ENCODE peak calls at places on chromosome 3, in seven cellular contexts. I, B, S, L, F, W and D are unnamed samples.

GRCh38 chr3:145017959-145018358 is 1046.3 kb downstream of the DIPK2A start:
- DNase-seq in I (no peak), B (no peak), S (no peak), L (peak; percentile 21), F (no peak), W (no peak), D (no peak)

GRCh38 chr3:136733317-136733833 is 18.8 kb downstream of the STAG1 start:
- DNase-seq in I (no peak), B (no peak), S (no peak), L (peak; percentile 26), F (no peak), W (no peak), D (peak; percentile 53)

GRCh38 chr3:184765730-184766074 is 46.3 kb upstream of the VPS8 start:
- DNase-seq in I (no peak), B (peak; percentile 51), S (no peak), L (no peak), F (no peak), W (no peak), D (no peak)

GRCh38 chr3:40992023-40992422 is 207.3 kb upstream of the CTNNB1 start:
- DNase-seq in I (no peak), B (no peak), S (no peak), L (no peak), F (no peak), W (no peak), D (no peak)

GRCh38 chr3:41044526-41044925 is 154.8 kb upstream of the CTNNB1 start:
- DNase-seq in I (no peak), B (no peak), S (no peak), L (no peak), F (no peak), W (peak; percentile 23), D (no peak)

GRCh38 chr3:67522081-67522480 is 132.3 kb downstream of the SUCLG2 start:
- DNase-seq in I (no peak), B (no peak), S (no peak), L (no peak), F (no peak), W (no peak), D (no peak)

GRCh38 chr3:197014942-197015575 is 14.6 kb downstream of the MELTF start:
- DNase-seq in I (no peak), B (no peak), S (no peak), L (no peak), F (peak; percentile 42), W (no peak), D (no peak)

GRCh38 chr3:134810052-134810435 is 15.0 kb downstream of the EPHB1 start:
- DNase-seq in I (no peak), B (no peak), S (no peak), L (no peak), F (no peak), W (no peak), D (no peak)

GRCh38 chr3:197302696-197303341 is 4.4 kb upstream of the DLG1 start:
- DNase-seq in I (no peak), B (peak; percentile 31), S (no peak), L (peak; percentile 56), F (no peak), W (no peak), D (peak; percentile 14)

GRCh38 chr3:52777127-52777958 is at the start of gene ITIH1:
- DNase-seq in I (no peak), B (no peak), S (no peak), L (no peak), F (no peak), W (no peak), D (no peak)

GRCh38 chr3:124467980-124468902 is 262.0 kb upstream of the UMPS start:
- DNase-seq in I (no peak), B (peak; percentile 85), S (peak; percentile 67), L (peak; percentile 49), F (peak; percentile 65), W (peak; percentile 74), D (peak; percentile 50)

GRCh38 chr3:88301273-88302002 is 151.7 kb downstream of the C3orf38 start:
- DNase-seq in I (no peak), B (no peak), S (no peak), L (no peak), F (no peak), W (no peak), D (no peak)

GRCh38 chr3:123576119-123576518 is 8.7 kb downstream of the HACD2 start:
- DNase-seq in I (no peak), B (peak; percentile 58), S (no peak), L (peak; percentile 20), F (no peak), W (no peak), D (peak; percentile 28)

GRCh38 chr3:28623106-28623505 is 274.5 kb upstream of the AZI2 start:
- DNase-seq in I (no peak), B (no peak), S (no peak), L (no peak), F (no peak), W (no peak), D (no peak)

GRCh38 chr3:126551066-126551838 is 7.5 kb downstream of the C3orf22 start:
- DNase-seq in I (no peak), B (peak; percentile 59), S (peak; percentile 1), L (no peak), F (peak; percentile 46), W (no peak), D (no peak)

GRCh38 chr3:66441124-66441523 is 59.7 kb downstream of the LRIG1 start:
- DNase-seq in I (peak; percentile 39), B (peak; percentile 67), S (no peak), L (peak; percentile 28), F (no peak), W (no peak), D (no peak)

GRCh38 chr3:55013145-55013544 is 85.3 kb upstream of the LRTM1 start:
- DNase-seq in I (no peak), B (peak; percentile 34), S (no peak), L (peak; percentile 53), F (no peak), W (no peak), D (no peak)

GRCh38 chr3:197083486-197083885 is 53.9 kb upstream of the MELTF start:
- DNase-seq in I (no peak), B (peak; percentile 71), S (no peak), L (peak; percentile 73), F (no peak), W (no peak), D (no peak)

GRCh38 chr3:108300103-108300849 is 3.9 kb downstream of the HHLA2 start:
- DNase-seq in I (no peak), B (no peak), S (no peak), L (no peak), F (no peak), W (no peak), D (no peak)

GRCh38 chr3:58994746-58995330 is 55.0 kb downstream of the CFAP20DC start:
- DNase-seq in I (peak; percentile 27), B (peak; percentile 69), S (peak; percentile 48), L (peak; percentile 82), F (no peak), W (peak; percentile 17), D (peak; percentile 75)

GRCh38 chr3:35141406-35141805 is 497.9 kb upstream of the ARPP21 start:
- DNase-seq in I (no peak), B (no peak), S (no peak), L (no peak), F (no peak), W (no peak), D (no peak)

GRCh38 chr3:148329481-148330220 is 368.1 kb upstream of the AGTR1 start:
- DNase-seq in I (no peak), B (peak; percentile 10), S (no peak), L (no peak), F (no peak), W (no peak), D (no peak)

GRCh38 chr3:18649666-18650363 is 224.7 kb upstream of the SATB1 start:
- DNase-seq in I (no peak), B (no peak), S (no peak), L (no peak), F (no peak), W (no peak), D (no peak)

GRCh38 chr3:189337672-189338071 is 165.9 kb downstream of the TPRG1 start:
- DNase-seq in I (no peak), B (no peak), S (no peak), L (no peak), F (no peak), W (no peak), D (no peak)

GRCh38 chr3:167084566-167084965 is 295.5 kb downstream of the ZBBX start:
- DNase-seq in I (no peak), B (no peak), S (no peak), L (no peak), F (no peak), W (no peak), D (no peak)

GRCh38 chr3:111936967-111937366 is 41.9 kb upstream of the ABHD10 start:
- DNase-seq in I (no peak), B (peak; percentile 29), S (no peak), L (peak; percentile 18), F (no peak), W (no peak), D (peak; percentile 60)

GRCh38 chr3:193229851-193230250 is 11.2 kb upstream of the PLAAT1 start:
- DNase-seq in I (peak; percentile 44), B (no peak), S (no peak), L (no peak), F (no peak), W (no peak), D (peak; percentile 52)